ENCODE peak calls at places on chromosome 15, in six cellular contexts. I is activated CD4-positive, CD25-positive, alpha-beta regulatory T cell treated with anti-CD3 and anti-CD28 coated beads, Interleukin-2, amount 50 U/mL, for 72 hours; C is stimulated activated CD8-positive, alpha-beta memory T cell treated with anti-CD3 and anti-CD28 coated beads, Interleukin-7, amount 100 ng/mL, for 24 hours; J is HT1080; W is COR-L47; E is AG10803. P is an unnamed sample.

GRCh38 chr15:99307735-99308134 is 56.5 kb downstream of the LRRC28 start:
- DNase-seq in I (no peak), C (no peak), J (no peak), W (no peak), E (no peak), P (no peak)

GRCh38 chr15:24898715-24899278 is 56.0 kb upstream of the SNRPN start:
- DNase-seq in I (no peak), C (no peak), J (no peak), W (no peak), E (no peak), P (no peak)

GRCh38 chr15:70248116-70249025 is 150.7 kb upstream of the TLE3 start:
- DNase-seq in I (no peak), C (no peak), J (no peak), W (no peak), E (no peak), P (no peak)

GRCh38 chr15:36156855-36157521 is 422.4 kb upstream of the CDIN1 start:
- DNase-seq in I (no peak), C (no peak), J (peak), W (no peak), E (peak), P (no peak)

GRCh38 chr15:39657714-39658113 is 76.8 kb downstream of the THBS1 start:
- DNase-seq in I (no peak), C (no peak), J (peak), W (no peak), E (peak), P (no peak)

GRCh38 chr15:31442203-31443090 is 115.8 kb downstream of the KLF13 start:
- DNase-seq in I (no peak), C (no peak), J (peak), W (no peak), E (peak), P (no peak)

GRCh38 chr15:56059716-56060115 is 66.3 kb upstream of the NEDD4 start:
- DNase-seq in I (no peak), C (no peak), J (no peak), W (no peak), E (no peak), P (no peak)

GRCh38 chr15:88657326-88658069 is 18.7 kb downstream of the ISG20 start:
- DNase-seq in I (peak), C (no peak), J (peak), W (peak), E (peak), P (no peak)

GRCh38 chr15:99997112-99997651 is 263.9 kb upstream of the LYSMD4 start:
- DNase-seq in I (no peak), C (no peak), J (no peak), W (no peak), E (no peak), P (no peak)

GRCh38 chr15:65981837-65982696 is 112.8 kb downstream of the RAB11A start:
- DNase-seq in I (no peak), C (peak), J (no peak), W (peak), E (no peak), P (peak)

GRCh38 chr15:75109021-75109690 is 85.8 kb downstream of the PPCDC start:
- DNase-seq in I (no peak), C (no peak), J (no peak), W (no peak), E (no peak), P (no peak)

GRCh38 chr15:68197661-68198437 is 7.3 kb downstream of the CALML4 start:
- DNase-seq in I (no peak), C (no peak), J (no peak), W (no peak), E (no peak), P (no peak)

GRCh38 chr15:76802411-76802810 is 102.7 kb downstream of the SCAPER start:
- DNase-seq in I (no peak), C (no peak), J (no peak), W (no peak), E (no peak), P (no peak)

GRCh38 chr15:31362886-31363285 is 36.3 kb downstream of the KLF13 start:
- DNase-seq in I (no peak), C (no peak), J (no peak), W (no peak), E (no peak), P (no peak)

GRCh38 chr15:64146885-64147681 is 4.4 kb upstream of the SNX22 start:
- DNase-seq in I (no peak), C (no peak), J (no peak), W (no peak), E (no peak), P (no peak)

GRCh38 chr15:57662091-57662744 is 44.3 kb upstream of the POLR2M start:
- DNase-seq in I (no peak), C (no peak), J (no peak), W (no peak), E (no peak), P (no peak)

GRCh38 chr15:68371851-68372250 is 60.1 kb downstream of the ITGA11 start:
- DNase-seq in I (no peak), C (no peak), J (no peak), W (no peak), E (no peak), P (no peak)

GRCh38 chr15:101062471-101063171 is 143.5 kb downstream of the LRRK1 start:
- DNase-seq in I (no peak), C (no peak), J (no peak), W (no peak), E (no peak), P (no peak)

GRCh38 chr15:34713635-34714034 is 41.2 kb downstream of the GJD2 start:
- DNase-seq in I (no peak), C (no peak), J (no peak), W (no peak), E (no peak), P (no peak)

GRCh38 chr15:60362318-60363023 is 35.3 kb downstream of the ANXA2 start:
- DNase-seq in I (no peak), C (no peak), J (peak), W (no peak), E (peak), P (no peak)

GRCh38 chr15:84961114-84961452 is 20.6 kb upstream of the PDE8A start:
- DNase-seq in I (no peak), C (no peak), J (peak), W (no peak), E (peak), P (no peak)

GRCh38 chr15:34644851-34645250 is 61.4 kb upstream of the GOLGA8B start:
- DNase-seq in I (no peak), C (no peak), J (no peak), W (no peak), E (no peak), P (no peak)

GRCh38 chr15:78207641-78208340 is 26.6 kb downstream of the ACSBG1 start:
- DNase-seq in I (peak), C (no peak), J (no peak), W (no peak), E (no peak), P (no peak)

GRCh38 chr15:52050416-52050815 is 31.4 kb downstream of the MAPK6 start:
- DNase-seq in I (no peak), C (no peak), J (peak), W (no peak), E (peak), P (no peak)

GRCh38 chr15:95326689-95327525 is 1003.6 kb upstream of the NR2F2 start:
- DNase-seq in I (no peak), C (no peak), J (no peak), W (peak), E (no peak), P (no peak)

GRCh38 chr15:90571063-90571541 is 41.4 kb downstream of the CRTC3 start:
- DNase-seq in I (no peak), C (no peak), J (peak), W (no peak), E (peak), P (no peak)

GRCh38 chr15:41281236-41281635 is 50.2 kb downstream of the CHP1 start:
- DNase-seq in I (no peak), C (no peak), J (peak), W (no peak), E (peak), P (no peak)

GRCh38 chr15:42974202-42974862 is 53.8 kb upstream of the TTBK2 start:
- DNase-seq in I (no peak), C (no peak), J (no peak), W (no peak), E (no peak), P (no peak)

P was measured in stimulated activated naive CD4-positive, alpha-beta T cell.